ENCODE peak calls at places on chromosome 11, in seven cellular contexts. One of them, this sample, is unnamed.
A peak's percentile ranks its signal among the peaks of the same experiment; 100 is the strongest.

GRCh38 chr11:117256573-117256972 is 24.1 kb downstream of the RNF214 start:
- DNase-seq in uterus: no peak
- DNase-seq in body of pancreas: no peak
- DNase-seq in heart left ventricle: no peak
- DNase-seq in sigmoid colon: no peak
- DNase-seq in IMR-90: peak; percentile 71
- DNase-seq in stomach: no peak
- DNase-seq in this sample: no peak

GRCh38 chr11:103210543-103210942 is 101.3 kb downstream of the DYNC2H1 start:
- DNase-seq in uterus: no peak
- DNase-seq in stomach: no peak
- DNase-seq in body of pancreas: no peak
- DNase-seq in sigmoid colon: no peak
- DNase-seq in IMR-90: peak; percentile 32
- DNase-seq in heart left ventricle: no peak
- DNase-seq in this sample: no peak

GRCh38 chr11:43315966-43316365 is 4.2 kb downstream of the API5 start:
- DNase-seq in stomach: no peak
- DNase-seq in sigmoid colon: no peak
- DNase-seq in IMR-90: no peak
- DNase-seq in heart left ventricle: no peak
- DNase-seq in body of pancreas: no peak
- DNase-seq in uterus: no peak
- DNase-seq in this sample: no peak

GRCh38 chr11:9858218-9858617 is 194.3 kb downstream of the SWAP70 start:
- DNase-seq in heart left ventricle: no peak
- DNase-seq in sigmoid colon: no peak
- DNase-seq in uterus: no peak
- DNase-seq in stomach: no peak
- DNase-seq in IMR-90: no peak
- DNase-seq in body of pancreas: no peak
- DNase-seq in this sample: no peak

GRCh38 chr11:113184498-113184897 is 129.9 kb upstream of the TTC12 start:
- DNase-seq in stomach: no peak
- DNase-seq in uterus: no peak
- DNase-seq in sigmoid colon: no peak
- DNase-seq in IMR-90: peak; percentile 56
- DNase-seq in heart left ventricle: no peak
- DNase-seq in body of pancreas: no peak
- DNase-seq in this sample: no peak

GRCh38 chr11:14713518-14714244 is 70.1 kb downstream of the PDE3B start:
- DNase-seq in sigmoid colon: no peak
- DNase-seq in heart left ventricle: no peak
- DNase-seq in stomach: no peak
- DNase-seq in uterus: no peak
- DNase-seq in IMR-90: no peak
- DNase-seq in body of pancreas: no peak
- DNase-seq in this sample: no peak

GRCh38 chr11:134643519-134644042 is 231.5 kb upstream of the B3GAT1 start:
- DNase-seq in uterus: no peak
- DNase-seq in IMR-90: no peak
- DNase-seq in stomach: no peak
- DNase-seq in sigmoid colon: peak; percentile 40
- DNase-seq in heart left ventricle: no peak
- DNase-seq in body of pancreas: no peak
- DNase-seq in this sample: no peak

GRCh38 chr11:134433251-134433650 is 21.2 kb upstream of the B3GAT1 start:
- DNase-seq in body of pancreas: no peak
- DNase-seq in stomach: no peak
- DNase-seq in sigmoid colon: no peak
- DNase-seq in uterus: no peak
- DNase-seq in IMR-90: no peak
- DNase-seq in heart left ventricle: no peak
- DNase-seq in this sample: no peak

GRCh38 chr11:117972589-117973445 is 13.4 kb upstream of the IL10RA start:
- DNase-seq in stomach: no peak
- DNase-seq in sigmoid colon: no peak
- DNase-seq in body of pancreas: no peak
- DNase-seq in IMR-90: no peak
- DNase-seq in uterus: no peak
- DNase-seq in heart left ventricle: no peak
- DNase-seq in this sample: no peak

GRCh38 chr11:122071680-122072321 is 44.2 kb downstream of the BLID start:
- DNase-seq in uterus: no peak
- DNase-seq in sigmoid colon: no peak
- DNase-seq in stomach: no peak
- DNase-seq in IMR-90: no peak
- DNase-seq in body of pancreas: no peak
- DNase-seq in heart left ventricle: no peak
- DNase-seq in this sample: no peak

GRCh38 chr11:131491503-131491902 is 121.1 kb downstream of the NTM start:
- DNase-seq in stomach: no peak
- DNase-seq in IMR-90: peak; percentile 30
- DNase-seq in sigmoid colon: no peak
- DNase-seq in heart left ventricle: no peak
- DNase-seq in uterus: no peak
- DNase-seq in body of pancreas: no peak
- DNase-seq in this sample: no peak

GRCh38 chr11:73542175-73542574 is 55.7 kb downstream of the FAM168A start:
- DNase-seq in sigmoid colon: no peak
- DNase-seq in stomach: no peak
- DNase-seq in IMR-90: no peak
- DNase-seq in heart left ventricle: no peak
- DNase-seq in body of pancreas: no peak
- DNase-seq in uterus: no peak
- DNase-seq in this sample: no peak

GRCh38 chr11:93614111-93614784 is 47.2 kb upstream of the CEP295 start:
- DNase-seq in sigmoid colon: no peak
- DNase-seq in IMR-90: no peak
- DNase-seq in stomach: no peak
- DNase-seq in heart left ventricle: no peak
- DNase-seq in uterus: no peak
- DNase-seq in body of pancreas: no peak
- DNase-seq in this sample: no peak

GRCh38 chr11:12126352-12127019 is 16.1 kb downstream of the MICAL2 start:
- DNase-seq in sigmoid colon: no peak
- DNase-seq in IMR-90: peak; percentile 93
- DNase-seq in stomach: no peak
- DNase-seq in uterus: no peak
- DNase-seq in body of pancreas: no peak
- DNase-seq in heart left ventricle: no peak
- DNase-seq in this sample: no peak

GRCh38 chr11:88521354-88522310 is 184.1 kb upstream of the CTSC start:
- DNase-seq in heart left ventricle: no peak
- DNase-seq in IMR-90: peak; percentile 34
- DNase-seq in stomach: no peak
- DNase-seq in body of pancreas: no peak
- DNase-seq in uterus: no peak
- DNase-seq in sigmoid colon: no peak
- DNase-seq in this sample: no peak

GRCh38 chr11:102138677-102139076 is 28.4 kb downstream of the YAP1 start:
- DNase-seq in sigmoid colon: no peak
- DNase-seq in heart left ventricle: no peak
- DNase-seq in uterus: no peak
- DNase-seq in body of pancreas: no peak
- DNase-seq in stomach: no peak
- DNase-seq in IMR-90: peak; percentile 92
- DNase-seq in this sample: no peak

GRCh38 chr11:109697140-109697843 is 275.3 kb downstream of the C11orf87 start:
- DNase-seq in body of pancreas: no peak
- DNase-seq in stomach: no peak
- DNase-seq in IMR-90: peak; percentile 50
- DNase-seq in heart left ventricle: no peak
- DNase-seq in sigmoid colon: no peak
- DNase-seq in uterus: no peak
- DNase-seq in this sample: no peak

GRCh38 chr11:35553831-35554230 is 28.4 kb upstream of the PAMR1 start:
- DNase-seq in stomach: no peak
- DNase-seq in IMR-90: peak; percentile 99
- DNase-seq in body of pancreas: no peak
- DNase-seq in uterus: no peak
- DNase-seq in sigmoid colon: no peak
- DNase-seq in heart left ventricle: no peak
- DNase-seq in this sample: no peak

GRCh38 chr11:70066628-70067027 is 11.5 kb upstream of the ANO1 start:
- DNase-seq in heart left ventricle: no peak
- DNase-seq in IMR-90: no peak
- DNase-seq in uterus: no peak
- DNase-seq in body of pancreas: no peak
- DNase-seq in sigmoid colon: peak; percentile 27
- DNase-seq in stomach: no peak
- DNase-seq in this sample: peak; percentile 24

GRCh38 chr11:113906038-113906437 is 1.4 kb downstream of the HTR3B start:
- DNase-seq in sigmoid colon: no peak
- DNase-seq in uterus: no peak
- DNase-seq in IMR-90: peak; percentile 51
- DNase-seq in body of pancreas: peak; percentile 37
- DNase-seq in heart left ventricle: no peak
- DNase-seq in stomach: peak; percentile 30
- DNase-seq in this sample: no peak

GRCh38 chr11:94973099-94973968 is at the start of the genes CWC15 and KDM4D:
- DNase-seq in stomach: peak; percentile 95
- DNase-seq in uterus: peak; percentile 95
- DNase-seq in heart left ventricle: peak; percentile 96
- DNase-seq in IMR-90: peak; percentile 90
- DNase-seq in sigmoid colon: peak; percentile 97
- DNase-seq in body of pancreas: peak; percentile 93
- DNase-seq in this sample: peak; percentile 97
- TF ChIP-seq POLR2A in stomach: no peak
- TF ChIP-seq POLR2A in uterus: peak; percentile 50
- TF ChIP-seq POLR2A in heart left ventricle: no peak
- TF ChIP-seq POLR2A in IMR-90: peak; percentile 78
- TF ChIP-seq POLR2A in sigmoid colon: no peak
- TF ChIP-seq POLR2A in body of pancreas: peak; percentile 77
- TF ChIP-seq POLR2A in this sample: peak; percentile 40

GRCh38 chr11:19666951-19667350 is 45.7 kb upstream of the NAV2 start:
- DNase-seq in body of pancreas: no peak
- DNase-seq in heart left ventricle: no peak
- DNase-seq in sigmoid colon: no peak
- DNase-seq in uterus: no peak
- DNase-seq in stomach: no peak
- DNase-seq in IMR-90: no peak
- DNase-seq in this sample: no peak

GRCh38 chr11:19669511-19669910 is 43.1 kb upstream of the NAV2 start:
- DNase-seq in body of pancreas: no peak
- DNase-seq in uterus: no peak
- DNase-seq in sigmoid colon: no peak
- DNase-seq in heart left ventricle: no peak
- DNase-seq in IMR-90: no peak
- DNase-seq in stomach: no peak
- DNase-seq in this sample: no peak

GRCh38 chr11:19672591-19673206 is 39.9 kb upstream of the NAV2 start:
- DNase-seq in body of pancreas: no peak
- DNase-seq in sigmoid colon: no peak
- DNase-seq in stomach: no peak
- DNase-seq in uterus: no peak
- DNase-seq in heart left ventricle: no peak
- DNase-seq in IMR-90: no peak
- DNase-seq in this sample: no peak

GRCh38 chr11:19673924-19674390 is 38.7 kb upstream of the NAV2 start:
- DNase-seq in sigmoid colon: peak; percentile 97
- DNase-seq in uterus: peak; percentile 78
- DNase-seq in body of pancreas: no peak
- DNase-seq in heart left ventricle: peak; percentile 90
- DNase-seq in stomach: no peak
- DNase-seq in IMR-90: no peak
- DNase-seq in this sample: no peak

DNA sequence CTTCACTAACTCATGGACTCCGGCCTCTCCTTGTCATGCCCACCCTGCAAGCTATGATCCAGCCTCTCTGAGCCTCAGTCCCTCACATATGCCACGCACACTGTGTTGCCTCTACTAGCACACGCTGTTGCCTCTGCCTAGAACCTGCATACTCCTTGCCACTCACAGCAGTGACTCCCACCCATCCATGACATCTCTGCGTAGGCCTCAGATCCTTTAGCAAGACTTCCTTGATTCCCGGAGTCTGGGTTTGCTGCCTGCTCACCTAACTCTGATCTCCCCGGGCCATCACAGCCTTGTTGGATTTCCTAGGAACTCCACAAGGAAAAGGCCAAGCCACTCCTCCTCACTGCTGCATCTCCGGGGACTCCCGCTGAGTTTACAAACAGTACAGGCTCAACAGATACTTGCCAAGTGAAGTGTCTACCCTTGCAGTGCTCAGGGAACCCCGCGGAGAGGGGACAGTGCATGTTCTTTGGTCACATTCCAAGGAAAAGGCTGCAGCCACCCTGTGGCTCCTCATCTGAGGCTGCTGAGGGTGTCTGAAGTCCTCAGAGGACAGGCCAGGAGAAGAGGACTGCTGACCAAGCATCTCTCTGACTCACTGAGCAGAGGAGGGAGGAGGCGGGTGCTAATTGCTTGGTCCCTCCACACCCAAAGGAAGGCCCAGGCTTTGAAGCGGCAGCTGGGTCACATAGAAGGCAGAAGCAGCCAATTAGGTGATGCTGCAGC is 42.4 kb upstream of the NAV2 start:
- DNase-seq in body of pancreas: no peak
- DNase-seq in IMR-90: peak; percentile 28
- DNase-seq in heart left ventricle: no peak
- DNase-seq in uterus: no peak
- DNase-seq in stomach: no peak
- DNase-seq in sigmoid colon: no peak
- DNase-seq in this sample: no peak
- H3K4me1 ChIP-seq in body of pancreas: no peaks in the 10 kb centered on the region
- H3K4me1 ChIP-seq in IMR-90: peaks cover 12% of the 10 kb centered on the region
- H3K4me1 ChIP-seq in heart left ventricle: peaks cover 30% of the 10 kb centered on the region
- H3K4me1 ChIP-seq in uterus: peaks cover 10% of the 10 kb centered on the region
- H3K4me1 ChIP-seq in stomach: peaks cover 16% of the 10 kb centered on the region
- H3K4me1 ChIP-seq in sigmoid colon: peaks cover 3% of the 10 kb centered on the region
- H3K4me1 ChIP-seq in this sample: peaks cover 7% of the 10 kb centered on the region

GRCh38 chr11:120694706-120695105 is 183.2 kb downstream of the GRIK4 start:
- DNase-seq in heart left ventricle: no peak
- DNase-seq in stomach: no peak
- DNase-seq in body of pancreas: no peak
- DNase-seq in uterus: no peak
- DNase-seq in IMR-90: no peak
- DNase-seq in sigmoid colon: no peak
- DNase-seq in this sample: no peak

GRCh38 chr11:120695426-120695825 is 183.9 kb downstream of the GRIK4 start:
- DNase-seq in stomach: no peak
- DNase-seq in heart left ventricle: no peak
- DNase-seq in uterus: no peak
- DNase-seq in sigmoid colon: no peak
- DNase-seq in IMR-90: no peak
- DNase-seq in body of pancreas: no peak
- DNase-seq in this sample: no peak

GRCh38 chr11:120698918-120699317 is 187.4 kb downstream of the GRIK4 start:
- DNase-seq in IMR-90: no peak
- DNase-seq in heart left ventricle: no peak
- DNase-seq in sigmoid colon: no peak
- DNase-seq in stomach: no peak
- DNase-seq in uterus: no peak
- DNase-seq in body of pancreas: no peak
- DNase-seq in this sample: no peak

GRCh38 chr11:120696597-120696996 is 185.0 kb downstream of the GRIK4 start:
- DNase-seq in IMR-90: no peak
- DNase-seq in uterus: no peak
- DNase-seq in body of pancreas: no peak
- DNase-seq in sigmoid colon: no peak
- DNase-seq in heart left ventricle: no peak
- DNase-seq in stomach: no peak
- DNase-seq in this sample: no peak
- TF ChIP-seq CTCF in IMR-90: no peak
- TF ChIP-seq CTCF in uterus: no peak
- TF ChIP-seq CTCF in body of pancreas: no peak
- TF ChIP-seq CTCF in sigmoid colon: no peak
- TF ChIP-seq CTCF in heart left ventricle: no peak
- TF ChIP-seq CTCF in stomach: no peak
- TF ChIP-seq CTCF in this sample: no peak

GRCh38 chr11:3807856-3808845 is at the start of gene PGAP2:
- DNase-seq in body of pancreas: peak; percentile 55
- DNase-seq in sigmoid colon: peak; percentile 72
- DNase-seq in heart left ventricle: peak; percentile 66
- DNase-seq in IMR-90: peak; percentile 35
- DNase-seq in uterus: peak; percentile 55
- DNase-seq in stomach: peak; percentile 68
- DNase-seq in this sample: peak; percentile 85
- TF ChIP-seq POLR2A in body of pancreas: peak; percentile 12
- TF ChIP-seq POLR2A in sigmoid colon: no peak
- TF ChIP-seq POLR2A in heart left ventricle: no peak
- TF ChIP-seq POLR2A in IMR-90: no peak
- TF ChIP-seq POLR2A in uterus: no peak
- TF ChIP-seq POLR2A in stomach: no peak
- TF ChIP-seq POLR2A in this sample: no peak

This sample was measured in Peyer's patch.